ENCODE peak calls at places on chromosomes 4 and X, in seven cellular contexts. D is cardiac muscle cell, V is T-helper 1 cell, C is hepatocyte, X is Right ventricle myocardium superior, E is NCI-H187, U is EH. R is an unnamed sample.

GRCh38 chr4:41361831-41362646 is 105.3 kb downstream of the UCHL1 start:
- DNase-seq in D (no peak), V (no peak), C (no peak), X (no peak), E (no peak), U (peak; percentile 63), R (no peak)

GRCh38 chr4:182578402-182578801 is 335.2 kb downstream of the TENM3 start:
- DNase-seq in D (peak; percentile 22), V (no peak), C (peak; percentile 70), X (no peak), E (no peak), U (peak; percentile 81), R (no peak)

GRCh38 chr4:177480796-177481195 is 38.6 kb upstream of the AGA start:
- DNase-seq in D (peak; percentile 58), V (no peak), C (no peak), X (no peak), E (no peak), U (peak; percentile 68), R (no peak)

GRCh38 chrX:69919749-69920148 is 130.0 kb downstream of the AWAT2 start:
- DNase-seq in D (peak; percentile 60), V (no peak), C (no peak), X (no peak), E (no peak), U (no peak), R (no peak)

GRCh38 chr4:4330794-4331193 is 40.7 kb downstream of the ZBTB49 start:
- DNase-seq in D (no peak), V (no peak), C (no peak), X (no peak), E (no peak), U (no peak), R (no peak)

GRCh38 chrX:109954333-109954732 is 48.6 kb upstream of the TMEM164 start:
- DNase-seq in D (peak; percentile 62), V (no peak), C (no peak), X (no peak), E (no peak), U (peak; percentile 13), R (no peak)

GRCh38 chrX:153411255-153411987 is at the start of gene ZFP92:
- DNase-seq in D (peak; percentile 25), V (peak; percentile 16), C (peak; percentile 27), X (peak; percentile 54), E (no peak), U (peak; percentile 25), R (peak; percentile 23)

GRCh38 chrX:47662144-47662657 is 3.2 kb upstream of the UXT start:
- DNase-seq in D (peak; percentile 90), V (peak; percentile 40), C (peak; percentile 54), X (no peak), E (no peak), U (peak; percentile 96), R (no peak)

GRCh38 chr4:120685756-120686278 is 236.7 kb downstream of the PRDM5 start:
- DNase-seq in D (peak; percentile 76), V (no peak), C (no peak), X (no peak), E (no peak), U (no peak), R (no peak)

GRCh38 chrX:1534321-1535168 is 2.4 kb downstream of the P2RY8 start:
- DNase-seq in D (no peak), V (peak; percentile 53), C (no peak), X (no peak), E (no peak), U (no peak), R (no peak)

GRCh38 chr4:110904435-110905050 is 281.7 kb upstream of the PITX2 start:
- DNase-seq in D (no peak), V (no peak), C (no peak), X (no peak), E (no peak), U (peak; percentile 13), R (no peak)

GRCh38 chrX:8815460-8816065 is 14.4 kb upstream of the FAM9A start:
- DNase-seq in D (peak; percentile 54), V (peak; percentile 31), C (peak; percentile 66), X (no peak), E (no peak), U (peak; percentile 47), R (no peak)

GRCh38 chr4:110310795-110311194 is 112.4 kb upstream of the ELOVL6 start:
- DNase-seq in D (peak; percentile 6), V (no peak), C (no peak), X (no peak), E (no peak), U (no peak), R (no peak)

R was measured in heart left ventricle.